ENCODE peak calls at places on chromosomes 4 and X, in nine cellular contexts. K, M, J, T, I, H, Q, R and D are unnamed samples.
A peak's percentile ranks its signal among the peaks of the same experiment; 100 is the strongest.

GRCh38 chr4:54402880-54403503 is 173.9 kb downstream of the PDGFRA start:
- DNase-seq in M (no peak), T (no peak), R (no peak), K (no peak), J (no peak), I (no peak), H (no peak), Q (no peak), D (no peak)

GRCh38 chr4:180028682-180029081 is 2214.5 kb upstream of the TENM3 start:
- DNase-seq in T (no peak), H (peak; percentile 84), R (peak; percentile 77), J (no peak), M (peak; percentile 2), Q (no peak), I (peak; percentile 29), K (peak; percentile 55), D (no peak)

GRCh38 chr4:3287972-3288570 is 4.8 kb upstream of the RGS12 start:
- DNase-seq in K (no peak), H (no peak), T (no peak), M (no peak), R (no peak), Q (no peak), J (no peak), I (no peak), D (no peak)

GRCh38 chr4:158854236-158854635 is 85.4 kb downstream of the FNIP2 start:
- DNase-seq in J (no peak), M (no peak), K (no peak), H (no peak), R (no peak), I (no peak), T (no peak), Q (peak; percentile 40), D (no peak)

GRCh38 chrX:107673933-107674479 is 45.7 kb downstream of the PRPS1 start:
- DNase-seq in R (peak; percentile 88), J (no peak), T (peak; percentile 93), I (no peak), Q (peak; percentile 86), H (peak; percentile 84), K (no peak), M (peak; percentile 77), D (peak; percentile 93)

GRCh38 chr4:86961605-86962295 is 26.9 kb downstream of the AFF1 start:
- DNase-seq in M (no peak), J (no peak), H (peak; percentile 95), I (no peak), K (peak; percentile 67), T (no peak), Q (no peak), R (peak; percentile 48), D (peak; percentile 74)

GRCh38 chrX:23898412-23898959 is 9.3 kb downstream of the APOO start:
- DNase-seq in R (no peak), K (peak; percentile 64), J (no peak), T (no peak), Q (no peak), H (no peak), I (no peak), M (peak; percentile 80), D (no peak)

GRCh38 chr4:67699603-67700002 is 1.4 kb downstream of the UBA6 start:
- DNase-seq in T (no peak), I (no peak), M (no peak), Q (no peak), H (no peak), J (no peak), R (no peak), K (no peak), D (no peak)

DNA sequence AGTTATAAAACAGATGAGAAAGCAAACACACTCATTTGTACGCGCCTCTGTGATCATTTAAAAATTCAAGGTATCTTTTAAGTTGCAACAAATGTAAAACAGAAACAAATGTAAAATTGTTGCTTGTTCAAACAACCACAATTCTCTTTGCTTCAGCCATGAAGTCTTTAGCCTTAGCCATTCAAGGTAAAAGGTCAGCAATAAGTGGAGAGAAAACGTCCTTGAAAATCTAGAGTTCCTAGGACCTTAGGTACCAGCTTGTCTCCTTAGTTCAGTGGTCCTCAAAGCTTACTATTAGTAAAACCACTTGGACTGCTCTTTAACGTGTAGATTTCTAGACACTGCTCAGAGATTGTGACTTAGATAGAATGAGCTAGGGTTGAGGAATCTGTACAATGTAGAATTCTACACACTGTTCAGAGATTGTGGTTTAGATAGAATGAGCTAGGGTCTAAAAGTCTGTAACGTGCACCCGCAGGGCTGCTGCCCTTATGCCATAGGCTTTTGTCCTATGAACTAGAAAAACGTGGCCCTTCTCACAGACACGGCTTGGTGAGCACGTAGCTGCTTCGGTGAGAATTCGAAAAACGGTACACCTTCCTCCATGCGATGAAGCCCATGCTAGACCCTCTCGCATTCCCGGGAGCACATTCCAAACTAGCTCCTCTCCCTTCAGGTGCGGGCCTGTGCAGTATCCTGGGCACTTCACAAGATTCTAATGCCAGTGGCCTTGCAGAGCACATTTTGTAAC is 1.7 kb downstream of the PLAC8 start:
- DNase-seq in J (no peak), H (no peak), Q (no peak), T (peak; percentile 45), R (no peak), K (peak; percentile 12), M (no peak), I (no peak), D (no peak)
- H3K4me3 ChIP-seq in J (no peak overlapping the region), H (no peak overlapping the region), Q (no peak overlapping the region), T (no peak overlapping the region), R (no peak overlapping the region), K (no peak overlapping the region), M (no peak overlapping the region), I (no peak overlapping the region), D (no peak overlapping the region)

DNA sequence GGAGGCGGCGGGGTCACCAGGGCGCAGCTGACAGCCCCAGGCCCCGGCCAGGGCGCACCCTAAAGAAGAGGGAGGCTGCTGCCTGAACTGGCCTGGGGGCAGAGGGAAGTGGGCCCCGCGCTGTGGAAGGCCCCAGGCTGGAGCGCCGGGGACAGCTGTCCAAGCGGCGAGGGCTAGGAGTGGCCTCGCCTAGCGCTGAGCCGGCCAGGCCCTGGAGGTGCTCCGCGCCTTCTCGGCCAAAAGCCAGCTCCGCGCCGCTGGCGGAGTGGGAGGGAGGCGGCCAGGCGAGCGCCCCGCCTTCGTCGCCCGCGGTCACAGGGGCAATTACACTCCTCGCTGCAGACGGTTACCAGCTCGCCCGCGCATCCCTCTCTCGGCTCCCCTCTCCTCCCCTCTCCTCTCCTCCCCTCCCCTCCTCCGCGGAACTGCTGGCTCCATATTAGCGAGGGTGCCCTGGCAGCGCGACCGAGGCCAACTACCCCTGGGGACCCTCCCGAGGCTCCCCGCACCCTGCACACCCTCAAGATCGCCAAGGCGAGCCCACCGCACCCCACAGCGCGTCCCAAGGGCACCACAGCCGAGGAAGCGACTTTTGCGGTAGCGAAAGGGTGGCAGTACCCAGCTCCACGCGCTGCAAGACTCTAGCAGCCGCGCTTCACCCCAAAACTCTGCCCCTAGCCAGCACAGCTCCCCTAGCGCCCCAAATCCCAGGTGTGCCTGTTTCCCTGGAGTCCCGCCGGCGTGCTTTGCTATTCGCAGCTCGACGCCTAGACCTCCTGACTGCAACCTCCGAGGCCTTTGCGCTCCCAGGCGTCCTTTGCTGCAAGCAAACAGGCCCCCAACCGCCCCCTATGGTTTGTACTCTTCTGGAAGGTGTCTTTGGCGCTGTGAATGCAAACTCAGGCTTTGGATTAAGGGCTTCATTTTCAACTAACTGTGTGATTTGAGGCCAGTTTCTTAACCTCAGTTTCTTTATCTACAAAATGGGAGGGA is 91.4 kb downstream of the BCOR start:
- DNase-seq in J (no peak), Q (peak; percentile 64), R (peak; percentile 67), M (no peak), K (no peak), I (no peak), H (no peak), T (no peak), D (no peak)
- H3K4me3 ChIP-seq in J (no peak overlapping the region), Q (peak overlapping the region; percentile 21), R (no peak overlapping the region), M (no peak overlapping the region), K (no peak overlapping the region), I (peak overlapping the region; percentile 46), H (no peak overlapping the region), T (no peak overlapping the region), D (no peak overlapping the region)

GRCh38 chrX:110004210-110004609 is 1.3 kb downstream of the TMEM164 start:
- DNase-seq in I (no peak), H (no peak), T (no peak), M (peak; percentile 25), K (no peak), R (peak; percentile 46), Q (peak; percentile 36), J (no peak), D (no peak)

GRCh38 chrX:110006161-110006560 is 3.2 kb downstream of the TMEM164 start:
- DNase-seq in T (no peak), K (no peak), I (no peak), R (no peak), Q (no peak), M (no peak), H (no peak), J (no peak), D (no peak)

GRCh38 chrX:110004970-110005369 is 2.1 kb downstream of the TMEM164 start:
- DNase-seq in M (no peak), Q (no peak), I (no peak), J (no peak), H (no peak), K (no peak), R (no peak), T (no peak), D (no peak)

GRCh38 chrX:110006826-110007375 is 4.0 kb downstream of the TMEM164 start:
- DNase-seq in Q (no peak), T (no peak), J (no peak), R (no peak), H (no peak), M (peak; percentile 54), I (no peak), K (peak; percentile 19), D (no peak)

DNA sequence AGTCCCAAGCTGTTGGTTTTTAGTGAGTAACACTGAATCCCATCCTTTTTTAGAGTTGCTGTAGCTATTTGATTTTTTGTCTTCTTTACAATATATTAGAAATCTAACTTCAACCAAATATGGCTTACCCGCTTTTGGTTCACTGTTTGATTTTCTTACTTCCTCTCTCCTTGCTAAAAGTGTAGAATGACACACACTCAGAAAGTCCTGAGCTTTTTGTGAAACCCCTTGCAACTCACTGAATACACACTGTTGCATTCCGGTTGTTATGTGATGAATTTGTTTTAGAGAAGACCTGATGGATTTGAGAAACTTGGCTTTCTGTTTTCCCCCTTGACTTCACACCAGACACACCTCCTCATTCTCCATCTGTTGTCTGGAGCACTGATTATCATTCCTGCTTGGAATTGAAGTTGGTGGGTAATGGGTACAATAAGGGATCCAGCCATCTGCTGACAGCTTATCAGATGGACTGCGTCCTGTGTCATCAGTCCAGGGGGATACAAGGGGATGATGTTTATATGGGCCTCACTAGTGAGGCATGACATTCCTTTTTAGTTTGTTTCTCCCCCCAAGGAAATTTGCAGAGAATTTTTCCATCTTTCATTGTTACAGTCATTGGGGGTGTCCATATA is 5.2 kb downstream of the TMEM164 start:
- DNase-seq in M (no peak), H (no peak), I (no peak), J (no peak), Q (no peak), R (no peak), K (no peak), T (no peak), D (no peak)
- H3K4me3 ChIP-seq in M (no peak overlapping the region), H (no peak overlapping the region), I (no peak overlapping the region), J (no peak overlapping the region), Q (no peak overlapping the region), R (no peak overlapping the region), K (no peak overlapping the region), T (no peak overlapping the region), D (no peak overlapping the region)

GRCh38 chr4:102779204-102779603 is 18.4 kb upstream of the MANBA start:
- DNase-seq in T (no peak), J (no peak), R (no peak), H (no peak), K (no peak), Q (no peak), I (no peak), M (no peak), D (no peak)

GRCh38 chr4:102783006-102783405 is 22.2 kb upstream of the MANBA start:
- DNase-seq in Q (no peak), H (no peak), J (no peak), T (no peak), M (no peak), I (no peak), K (peak; percentile 24), R (no peak), D (no peak)

GRCh38 chr4:102780476-102781144 is 19.8 kb upstream of the MANBA start:
- DNase-seq in K (peak; percentile 62), H (no peak), R (peak; percentile 83), T (peak; percentile 12), M (peak; percentile 95), Q (no peak), I (no peak), J (no peak), D (peak; percentile 21)

GRCh38 chr4:102781570-102781969 is 20.8 kb upstream of the MANBA start:
- DNase-seq in J (no peak), T (no peak), M (no peak), H (no peak), K (no peak), R (no peak), Q (no peak), I (no peak), D (no peak)

DNA sequence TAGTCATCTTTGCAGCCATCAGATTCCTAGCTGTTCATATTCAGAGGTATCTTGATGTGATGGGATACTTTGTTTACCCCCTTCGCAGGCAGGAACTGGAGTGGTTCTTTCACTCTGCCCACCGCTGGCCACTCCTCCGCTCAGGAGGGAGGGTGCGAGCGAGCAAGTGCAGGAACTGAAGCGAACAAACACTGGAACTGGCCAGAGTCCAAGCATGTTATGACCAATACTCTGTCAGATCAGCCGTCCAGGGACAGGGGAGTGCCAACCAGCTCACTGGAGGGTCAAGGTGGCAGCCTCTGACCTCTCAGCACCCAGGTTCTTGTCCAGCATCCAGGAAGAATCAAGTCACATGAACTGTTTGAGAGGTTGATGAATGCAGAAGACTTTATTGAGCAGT is 18.0 kb upstream of the MANBA start:
- DNase-seq in I (no peak), R (peak; percentile 78), J (no peak), M (no peak), T (no peak), H (no peak), Q (no peak), K (no peak), D (no peak)
- H3K4me3 ChIP-seq in I (no peak overlapping the region), R (no peak overlapping the region), J (no peak overlapping the region), M (no peak overlapping the region), T (no peak overlapping the region), H (no peak overlapping the region), Q (no peak overlapping the region), K (no peak overlapping the region), D (no peak overlapping the region)